ENCODE peak calls at places on chromosomes 5 and 9, in five cellular contexts. One of them, this sample, is unnamed.
A peak's percentile ranks its signal among the peaks of the same experiment; 100 is the strongest.

GRCh38 chr9:112555844-112556482 is 69.3 kb downstream of the KIAA1958 start:
- ATAC-seq in HepG2: peak; percentile 94
- ATAC-seq in Panc1: no peak
- ATAC-seq in GM12878: peak; percentile 58
- ATAC-seq in HCT116: no peak
- ATAC-seq in this sample: no peak

GRCh38 chr5:18799482-18800128 is 1165.3 kb downstream of the TAF11L14 start:
- ATAC-seq in Panc1: no peak
- ATAC-seq in HCT116: no peak
- ATAC-seq in GM12878: no peak
- ATAC-seq in HepG2: no peak
- ATAC-seq in this sample: no peak

GRCh38 chr9:76216161-76216649 is 178.0 kb downstream of the RFK start:
- ATAC-seq in HCT116: peak; percentile 44
- ATAC-seq in HepG2: no peak
- ATAC-seq in Panc1: no peak
- ATAC-seq in GM12878: no peak
- ATAC-seq in this sample: peak; percentile 86

GRCh38 chr5:123423278-123424149 is at the start of gene CEP120:
- ATAC-seq in Panc1: peak; percentile 99
- ATAC-seq in HCT116: peak; percentile 98
- ATAC-seq in HepG2: peak; percentile 100
- ATAC-seq in GM12878: peak; percentile 97
- ATAC-seq in this sample: peak; percentile 99

GRCh38 chr5:171494452-171495121 is 75.1 kb downstream of the FGF18 start:
- ATAC-seq in Panc1: peak; percentile 50
- ATAC-seq in GM12878: no peak
- ATAC-seq in HCT116: peak; percentile 76
- ATAC-seq in HepG2: peak; percentile 83
- ATAC-seq in this sample: peak; percentile 83

GRCh38 chr9:125418404-125418803 is 156.8 kb downstream of the GAPVD1 start:
- ATAC-seq in GM12878: no peak
- ATAC-seq in HepG2: no peak
- ATAC-seq in Panc1: no peak
- ATAC-seq in HCT116: no peak
- ATAC-seq in this sample: no peak

GRCh38 chr9:9598723-9599122 is 1014.1 kb downstream of the PTPRD start:
- ATAC-seq in HepG2: no peak
- ATAC-seq in HCT116: no peak
- ATAC-seq in GM12878: no peak
- ATAC-seq in Panc1: no peak
- ATAC-seq in this sample: no peak

GRCh38 chr9:69139596-69139995 is 34.5 kb upstream of the TJP2 start:
- ATAC-seq in GM12878: no peak
- ATAC-seq in HCT116: no peak
- ATAC-seq in HepG2: no peak
- ATAC-seq in Panc1: no peak
- ATAC-seq in this sample: no peak

GRCh38 chr5:41773799-41774198 is 96.4 kb downstream of the OXCT1 start:
- ATAC-seq in HCT116: no peak
- ATAC-seq in GM12878: no peak
- ATAC-seq in Panc1: no peak
- ATAC-seq in HepG2: no peak
- ATAC-seq in this sample: no peak

GRCh38 chr5:4947899-4948556 is 192.1 kb upstream of the ADAMTS16 start:
- ATAC-seq in HCT116: no peak
- ATAC-seq in Panc1: no peak
- ATAC-seq in GM12878: no peak
- ATAC-seq in HepG2: no peak
- ATAC-seq in this sample: no peak

GRCh38 chr9:137663584-137663983 is 44.8 kb downstream of the EHMT1 start:
- ATAC-seq in HCT116: no peak
- ATAC-seq in HepG2: no peak
- ATAC-seq in Panc1: no peak
- ATAC-seq in GM12878: no peak
- ATAC-seq in this sample: no peak

GRCh38 chr5:149372932-149373331 is 6.2 kb downstream of the IL17B start:
- ATAC-seq in Panc1: no peak
- ATAC-seq in HCT116: no peak
- ATAC-seq in HepG2: no peak
- ATAC-seq in GM12878: no peak
- ATAC-seq in this sample: no peak

GRCh38 chr5:149372041-149372805 is 6.9 kb downstream of the IL17B start:
- ATAC-seq in GM12878: no peak
- ATAC-seq in Panc1: no peak
- ATAC-seq in HCT116: no peak
- ATAC-seq in HepG2: no peak
- ATAC-seq in this sample: peak; percentile 15

GRCh38 chr5:149370878-149371277 is 8.2 kb downstream of the IL17B start:
- ATAC-seq in HepG2: no peak
- ATAC-seq in HCT116: no peak
- ATAC-seq in GM12878: no peak
- ATAC-seq in Panc1: no peak
- ATAC-seq in this sample: no peak

GRCh38 chr5:149374303-149374702 is 4.8 kb downstream of the IL17B start:
- ATAC-seq in HCT116: no peak
- ATAC-seq in GM12878: no peak
- ATAC-seq in HepG2: no peak
- ATAC-seq in Panc1: no peak
- ATAC-seq in this sample: no peak

GRCh38 chr5:149371296-149371962 is 7.7 kb downstream of the IL17B start:
- ATAC-seq in Panc1: peak; percentile 92
- ATAC-seq in GM12878: peak; percentile 95
- ATAC-seq in HepG2: peak; percentile 85
- ATAC-seq in HCT116: peak; percentile 88
- ATAC-seq in this sample: peak; percentile 48
- H3K4me1 ChIP-seq in Panc1: no peaks in the 10 kb centered on the region
- H3K4me1 ChIP-seq in GM12878: no peaks in the 10 kb centered on the region
- H3K4me1 ChIP-seq in HepG2: peaks cover 18% of the 10 kb centered on the region
- H3K4me1 ChIP-seq in HCT116: peaks cover 4% of the 10 kb centered on the region
- H3K4me1 ChIP-seq in this sample: peaks cover 77% of the 10 kb centered on the region

GRCh38 chr5:142326480-142326938 is 1.7 kb upstream of the SPRY4 start:
- ATAC-seq in Panc1: peak; percentile 25
- ATAC-seq in HCT116: peak; percentile 32
- ATAC-seq in HepG2: peak; percentile 54
- ATAC-seq in GM12878: peak; percentile 10
- ATAC-seq in this sample: no peak
- H3K4me3 ChIP-seq in Panc1: peak overlapping the region; percentile 83
- H3K4me3 ChIP-seq in HCT116: peak overlapping the region; percentile 78
- H3K4me3 ChIP-seq in HepG2: peak overlapping the region; percentile 92
- H3K4me3 ChIP-seq in GM12878: no peak overlapping the region
- H3K4me3 ChIP-seq in this sample: no peak overlapping the region

DNA sequence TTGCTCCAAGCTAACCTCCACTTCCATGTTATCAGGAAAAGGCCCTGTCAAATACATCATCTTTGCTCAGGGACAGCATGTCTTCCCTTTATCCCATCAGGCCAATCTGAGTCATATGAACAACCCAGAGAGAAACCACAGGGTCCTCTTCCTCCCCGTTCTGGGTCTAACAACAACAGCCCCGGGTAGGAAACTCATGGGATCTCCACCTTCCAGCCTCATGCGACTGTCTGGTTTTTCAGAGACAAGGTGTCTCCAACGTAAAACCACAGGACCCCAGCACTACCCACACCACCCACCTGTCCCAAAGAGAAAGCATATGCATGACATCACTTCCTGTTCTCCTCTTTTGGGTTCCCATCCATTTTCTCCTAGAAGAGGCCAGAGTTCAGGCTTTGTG is 217.9 kb downstream of the ENC1 start:
- ATAC-seq in Panc1: no peak
- ATAC-seq in HCT116: no peak
- ATAC-seq in HepG2: no peak
- ATAC-seq in GM12878: no peak
- ATAC-seq in this sample: no peak
- TF ChIP-seq POLR2AphosphoS5 in Panc1: no peak
- TF ChIP-seq POLR2AphosphoS5 in HCT116: no peak
- TF ChIP-seq POLR2AphosphoS5 in HepG2: no peak
- TF ChIP-seq POLR2AphosphoS5 in GM12878: no peak
- TF ChIP-seq POLR2AphosphoS5 in this sample: no peak

GRCh38 chr5:91025449-91025848 is 357.7 kb downstream of the ARRDC3 start:
- ATAC-seq in Panc1: no peak
- ATAC-seq in HepG2: no peak
- ATAC-seq in GM12878: peak; percentile 57
- ATAC-seq in HCT116: no peak
- ATAC-seq in this sample: no peak
- H3K4me1 ChIP-seq in Panc1: peaks cover 8% of the 10 kb centered on the region
- H3K4me1 ChIP-seq in HepG2: peaks cover 43% of the 10 kb centered on the region
- H3K4me1 ChIP-seq in GM12878: no peaks in the 10 kb centered on the region
- H3K4me1 ChIP-seq in HCT116: no peaks in the 10 kb centered on the region
- H3K4me1 ChIP-seq in this sample: no peaks in the 10 kb centered on the region

DNA sequence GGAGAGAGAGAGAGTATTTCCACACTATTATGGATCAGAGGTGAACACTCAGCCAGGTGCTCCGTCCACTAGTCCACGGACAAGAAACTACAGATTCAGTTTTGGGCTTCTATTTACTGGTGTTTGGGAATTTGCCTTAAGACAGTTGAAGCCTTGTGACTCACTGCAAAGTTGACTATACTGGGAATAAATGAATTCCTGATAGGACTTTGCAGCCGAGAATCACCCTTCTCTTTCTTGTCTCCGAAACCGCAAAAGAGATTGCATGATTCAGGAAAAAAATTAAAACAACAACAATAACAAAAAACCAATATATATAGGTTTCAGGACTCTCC is 701 bp downstream of the TMEM171 start:
- ATAC-seq in HepG2: no peak
- ATAC-seq in GM12878: no peak
- ATAC-seq in HCT116: peak; percentile 26
- ATAC-seq in Panc1: no peak
- ATAC-seq in this sample: no peak
- H3K4me3 ChIP-seq in HepG2: no peak overlapping the region
- H3K4me3 ChIP-seq in GM12878: no peak overlapping the region
- H3K4me3 ChIP-seq in HCT116: peak overlapping the region; percentile 91
- H3K4me3 ChIP-seq in Panc1: peak overlapping the region; percentile 49
- H3K4me3 ChIP-seq in this sample: no peak overlapping the region

DNA sequence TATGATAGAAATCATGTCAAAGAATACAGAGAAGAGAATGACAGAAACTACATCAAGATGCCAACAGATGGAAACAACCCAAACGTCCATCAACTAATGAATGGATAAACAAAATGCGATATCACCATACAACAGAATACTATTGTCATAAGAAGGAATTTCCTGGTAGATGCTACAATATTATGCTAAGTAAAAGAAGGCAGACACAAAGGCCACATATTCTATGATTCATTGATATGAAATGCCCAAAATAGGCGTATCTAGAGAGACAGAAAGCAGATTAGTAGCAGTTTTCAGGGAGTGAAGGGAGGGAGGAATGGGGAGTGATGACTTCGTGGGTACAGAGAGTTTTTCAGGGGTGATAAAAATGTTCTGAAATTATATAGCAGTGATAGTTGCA is 58.3 kb upstream of the AKNA start:
- ATAC-seq in HepG2: no peak
- ATAC-seq in HCT116: no peak
- ATAC-seq in Panc1: no peak
- ATAC-seq in GM12878: no peak
- ATAC-seq in this sample: no peak
- TF ChIP-seq POLR2AphosphoS5 in HepG2: no peak
- TF ChIP-seq POLR2AphosphoS5 in HCT116: no peak
- TF ChIP-seq POLR2AphosphoS5 in Panc1: no peak
- TF ChIP-seq POLR2AphosphoS5 in GM12878: no peak
- TF ChIP-seq POLR2AphosphoS5 in this sample: no peak

DNA sequence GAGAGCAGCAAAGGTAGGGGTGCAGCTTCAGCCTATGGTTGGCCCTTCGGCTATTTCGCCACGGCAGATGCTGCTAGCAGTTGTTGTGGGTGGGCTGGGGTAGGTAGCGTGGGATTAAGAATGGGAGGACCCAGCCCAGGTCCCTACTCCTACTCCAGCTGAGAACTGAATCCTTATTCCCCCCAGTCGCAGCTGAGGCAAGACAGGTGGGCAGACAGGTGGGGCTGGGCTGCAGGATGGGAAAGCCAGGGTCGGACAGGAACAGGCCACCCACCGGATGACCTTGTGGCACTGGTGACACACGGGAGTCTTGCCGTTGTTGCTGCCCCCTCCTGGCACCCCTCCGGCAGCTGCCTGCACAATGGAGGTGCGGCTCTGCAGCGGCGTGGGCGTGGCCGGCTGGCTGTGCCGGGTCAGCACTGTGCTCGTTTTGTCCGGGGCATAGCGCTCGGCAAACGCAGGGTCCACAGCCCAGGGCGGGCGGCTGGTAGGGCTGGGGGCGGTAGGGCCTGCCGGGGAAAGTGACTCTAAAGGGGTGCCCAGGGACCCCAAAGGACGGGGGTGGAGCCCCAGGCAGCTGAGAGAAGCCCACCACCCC is 8.2 kb downstream of the PDLIM7 start:
- ATAC-seq in HepG2: no peak
- ATAC-seq in Panc1: peak; percentile 17
- ATAC-seq in GM12878: peak; percentile 51
- ATAC-seq in HCT116: peak; percentile 13
- ATAC-seq in this sample: no peak
- H3K4me1 ChIP-seq in HepG2: peaks cover 5% of the 10 kb centered on the region
- H3K4me1 ChIP-seq in Panc1: peaks cover 7% of the 10 kb centered on the region
- H3K4me1 ChIP-seq in GM12878: peaks cover 5% of the 10 kb centered on the region
- H3K4me1 ChIP-seq in HCT116: peaks cover 13% of the 10 kb centered on the region
- H3K4me1 ChIP-seq in this sample: peaks cover 98% of the 10 kb centered on the region